ENCODE peak calls at places on chromosomes 7 and 10, in nine cellular contexts. One of them, this sample, is unnamed.

GRCh38 chr7:95104739-95105138 is 197.3 kb downstream of the PPP1R9A start:
- DNase-seq in AG04450: no peak
- DNase-seq in H9: no peak
- DNase-seq in gastrocnemius medialis: peak
- DNase-seq in caudate nucleus: no peak
- DNase-seq in SK-N-SH: no peak
- DNase-seq in endodermal cell: no peak
- DNase-seq in naive thymus-derived CD4-positive, alpha-beta T cell: no peak
- DNase-seq in astrocyte: peak
- DNase-seq in this sample: no peak

GRCh38 chr10:132471484-132471883 is 66.1 kb upstream of the INPP5A start:
- DNase-seq in AG04450: no peak
- DNase-seq in H9: no peak
- DNase-seq in gastrocnemius medialis: no peak
- DNase-seq in caudate nucleus: no peak
- DNase-seq in SK-N-SH: no peak
- DNase-seq in endodermal cell: no peak
- DNase-seq in naive thymus-derived CD4-positive, alpha-beta T cell: no peak
- DNase-seq in astrocyte: no peak
- DNase-seq in this sample: no peak

GRCh38 chr7:4882169-4882741 is 1.3 kb downstream of the RADIL start:
- DNase-seq in AG04450: no peak
- DNase-seq in H9: peak
- DNase-seq in gastrocnemius medialis: peak
- DNase-seq in caudate nucleus: no peak
- DNase-seq in SK-N-SH: peak
- DNase-seq in endodermal cell: peak
- DNase-seq in naive thymus-derived CD4-positive, alpha-beta T cell: no peak
- DNase-seq in astrocyte: peak
- DNase-seq in this sample: no peak

GRCh38 chr10:61943699-61944444 is 42.4 kb downstream of the ARID5B start:
- DNase-seq in AG04450: no peak
- DNase-seq in H9: no peak
- DNase-seq in gastrocnemius medialis: no peak
- DNase-seq in caudate nucleus: no peak
- DNase-seq in SK-N-SH: peak
- DNase-seq in endodermal cell: no peak
- DNase-seq in naive thymus-derived CD4-positive, alpha-beta T cell: peak
- DNase-seq in astrocyte: peak
- DNase-seq in this sample: no peak

GRCh38 chr10:102775201-102775972 is 31.6 kb downstream of the WBP1L start:
- DNase-seq in AG04450: no peak
- DNase-seq in H9: no peak
- DNase-seq in gastrocnemius medialis: peak
- DNase-seq in caudate nucleus: no peak
- DNase-seq in SK-N-SH: no peak
- DNase-seq in endodermal cell: no peak
- DNase-seq in naive thymus-derived CD4-positive, alpha-beta T cell: no peak
- DNase-seq in astrocyte: no peak
- DNase-seq in this sample: peak

GRCh38 chr7:22441157-22441556 is 58.8 kb downstream of the STEAP1B start:
- DNase-seq in AG04450: no peak
- DNase-seq in H9: no peak
- DNase-seq in gastrocnemius medialis: no peak
- DNase-seq in caudate nucleus: no peak
- DNase-seq in SK-N-SH: no peak
- DNase-seq in endodermal cell: no peak
- DNase-seq in naive thymus-derived CD4-positive, alpha-beta T cell: no peak
- DNase-seq in astrocyte: no peak
- DNase-seq in this sample: no peak

GRCh38 chr10:96858038-96858705 is 26.1 kb downstream of the LCOR start:
- DNase-seq in AG04450: no peak
- DNase-seq in H9: no peak
- DNase-seq in gastrocnemius medialis: no peak
- DNase-seq in caudate nucleus: no peak
- DNase-seq in SK-N-SH: no peak
- DNase-seq in endodermal cell: no peak
- DNase-seq in naive thymus-derived CD4-positive, alpha-beta T cell: no peak
- DNase-seq in astrocyte: peak
- DNase-seq in this sample: no peak

GRCh38 chr10:19847321-19847720 is 31.1 kb downstream of the PLXDC2 start:
- DNase-seq in AG04450: peak
- DNase-seq in H9: no peak
- DNase-seq in gastrocnemius medialis: no peak
- DNase-seq in caudate nucleus: no peak
- DNase-seq in SK-N-SH: no peak
- DNase-seq in endodermal cell: no peak
- DNase-seq in naive thymus-derived CD4-positive, alpha-beta T cell: no peak
- DNase-seq in astrocyte: peak
- DNase-seq in this sample: no peak

GRCh38 chr10:112950714-112951348 is 784 bp downstream of the TCF7L2 start:
- DNase-seq in AG04450: no peak
- DNase-seq in H9: no peak
- DNase-seq in gastrocnemius medialis: no peak
- DNase-seq in caudate nucleus: no peak
- DNase-seq in SK-N-SH: peak
- DNase-seq in endodermal cell: peak
- DNase-seq in naive thymus-derived CD4-positive, alpha-beta T cell: peak
- DNase-seq in astrocyte: peak
- DNase-seq in this sample: peak

GRCh38 chr10:93408788-93409187 is 73.3 kb downstream of the MYOF start:
- DNase-seq in AG04450: no peak
- DNase-seq in H9: no peak
- DNase-seq in gastrocnemius medialis: no peak
- DNase-seq in caudate nucleus: no peak
- DNase-seq in SK-N-SH: no peak
- DNase-seq in endodermal cell: no peak
- DNase-seq in naive thymus-derived CD4-positive, alpha-beta T cell: no peak
- DNase-seq in astrocyte: no peak
- DNase-seq in this sample: no peak

GRCh38 chr10:33010132-33011037 is 52.4 kb upstream of the ITGB1 start:
- DNase-seq in AG04450: peak
- DNase-seq in H9: peak
- DNase-seq in gastrocnemius medialis: no peak
- DNase-seq in caudate nucleus: no peak
- DNase-seq in SK-N-SH: peak
- DNase-seq in endodermal cell: peak
- DNase-seq in naive thymus-derived CD4-positive, alpha-beta T cell: no peak
- DNase-seq in astrocyte: peak
- DNase-seq in this sample: peak

GRCh38 chr7:151091431-151091830 is 5.2 kb downstream of the AGAP3 start:
- DNase-seq in AG04450: no peak
- DNase-seq in H9: peak
- DNase-seq in gastrocnemius medialis: no peak
- DNase-seq in caudate nucleus: no peak
- DNase-seq in SK-N-SH: no peak
- DNase-seq in endodermal cell: peak
- DNase-seq in naive thymus-derived CD4-positive, alpha-beta T cell: no peak
- DNase-seq in astrocyte: no peak
- DNase-seq in this sample: peak

DNA sequence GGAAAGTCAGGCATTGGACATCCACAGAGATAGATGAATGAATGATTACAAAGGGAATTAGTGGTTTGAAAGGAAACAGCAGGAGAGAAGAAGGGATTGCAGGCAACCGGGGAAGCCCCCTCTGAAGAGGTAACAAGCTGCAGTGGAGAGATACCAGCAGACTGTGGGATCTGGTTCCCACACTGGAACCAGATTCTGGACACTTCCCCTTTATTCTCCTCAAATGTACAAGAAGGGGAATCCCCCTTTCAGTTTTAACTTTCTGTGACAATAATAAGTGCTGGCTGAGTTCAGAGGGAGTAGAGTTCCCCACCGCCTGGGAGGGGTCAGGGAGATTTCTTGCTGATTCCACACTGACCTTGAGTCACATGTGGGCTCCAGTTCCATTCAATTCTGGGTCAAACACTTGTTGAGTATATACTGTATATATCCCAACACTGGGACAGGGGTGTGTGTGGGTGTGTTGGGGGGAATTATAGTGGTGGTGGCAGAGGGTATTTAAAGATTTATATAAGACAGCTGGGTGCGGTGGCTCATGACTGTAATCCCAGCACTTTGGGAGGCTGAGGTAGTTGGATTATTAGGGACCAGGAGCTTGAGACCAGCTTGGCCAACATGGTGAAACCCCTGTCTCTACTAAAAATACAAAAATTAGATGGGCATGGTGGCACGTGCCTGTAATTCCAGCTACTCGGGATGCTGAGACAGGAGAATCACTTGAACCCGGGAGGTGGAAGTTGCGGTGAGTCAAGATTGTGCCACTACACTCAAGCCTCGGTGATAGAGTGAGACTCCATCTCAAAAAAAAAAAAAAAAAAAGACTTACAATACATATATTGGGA is 16.5 kb upstream of the DDIT4 start:
- DNase-seq in AG04450: no peak
- DNase-seq in H9: no peak
- DNase-seq in gastrocnemius medialis: peak
- DNase-seq in caudate nucleus: no peak
- DNase-seq in SK-N-SH: no peak
- DNase-seq in endodermal cell: no peak
- DNase-seq in naive thymus-derived CD4-positive, alpha-beta T cell: no peak
- DNase-seq in astrocyte: no peak
- DNase-seq in this sample: no peak
- H3K27ac ChIP-seq in AG04450: peak
- H3K27ac ChIP-seq in H9: no peak
- H3K27ac ChIP-seq in gastrocnemius medialis: peak
- H3K27ac ChIP-seq in caudate nucleus: peak
- H3K27ac ChIP-seq in SK-N-SH: no peak
- H3K27ac ChIP-seq in endodermal cell: no peak
- H3K27ac ChIP-seq in naive thymus-derived CD4-positive, alpha-beta T cell: no peak
- H3K27ac ChIP-seq in astrocyte: no peak
- H3K27ac ChIP-seq in this sample: no peak

GRCh38 chr10:86690231-86690630 is 21.9 kb downstream of the LDB3 start:
- DNase-seq in AG04450: no peak
- DNase-seq in H9: no peak
- DNase-seq in gastrocnemius medialis: no peak
- DNase-seq in caudate nucleus: no peak
- DNase-seq in SK-N-SH: no peak
- DNase-seq in endodermal cell: no peak
- DNase-seq in naive thymus-derived CD4-positive, alpha-beta T cell: no peak
- DNase-seq in astrocyte: no peak
- DNase-seq in this sample: no peak

GRCh38 chr10:86689146-86689545 is 20.8 kb downstream of the LDB3 start:
- DNase-seq in AG04450: no peak
- DNase-seq in H9: no peak
- DNase-seq in gastrocnemius medialis: no peak
- DNase-seq in caudate nucleus: no peak
- DNase-seq in SK-N-SH: no peak
- DNase-seq in endodermal cell: no peak
- DNase-seq in naive thymus-derived CD4-positive, alpha-beta T cell: no peak
- DNase-seq in astrocyte: no peak
- DNase-seq in this sample: no peak

GRCh38 chr10:86692023-86692514 is 23.8 kb downstream of the LDB3 start:
- DNase-seq in AG04450: no peak
- DNase-seq in H9: no peak
- DNase-seq in gastrocnemius medialis: no peak
- DNase-seq in caudate nucleus: no peak
- DNase-seq in SK-N-SH: no peak
- DNase-seq in endodermal cell: no peak
- DNase-seq in naive thymus-derived CD4-positive, alpha-beta T cell: no peak
- DNase-seq in astrocyte: no peak
- DNase-seq in this sample: no peak

GRCh38 chr10:86691333-86692022 is 23.2 kb downstream of the LDB3 start:
- DNase-seq in AG04450: no peak
- DNase-seq in H9: no peak
- DNase-seq in gastrocnemius medialis: no peak
- DNase-seq in caudate nucleus: no peak
- DNase-seq in SK-N-SH: no peak
- DNase-seq in endodermal cell: no peak
- DNase-seq in naive thymus-derived CD4-positive, alpha-beta T cell: no peak
- DNase-seq in astrocyte: no peak
- DNase-seq in this sample: no peak

DNA sequence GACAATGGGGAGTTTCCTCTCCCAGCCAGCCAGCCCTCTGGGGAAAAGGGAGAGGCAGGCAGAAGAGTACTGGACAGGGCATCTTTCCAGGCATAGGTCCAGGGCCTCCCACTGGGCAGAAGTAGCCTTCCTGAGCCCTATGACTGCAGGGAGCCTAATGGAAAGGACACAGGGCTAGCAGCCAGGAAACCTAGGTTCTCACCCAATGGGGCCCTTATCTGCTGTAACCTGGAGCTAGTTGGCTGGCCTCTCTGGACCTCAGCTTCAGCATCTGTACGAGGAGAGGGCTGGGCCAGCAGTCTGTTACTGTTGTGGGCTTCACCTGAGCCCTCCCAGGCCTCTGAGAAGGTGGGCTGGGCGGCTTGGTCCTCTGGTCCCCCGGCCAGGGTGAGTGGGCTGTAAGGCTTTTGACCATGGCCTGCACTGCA is 22.4 kb downstream of the LDB3 start:
- DNase-seq in AG04450: no peak
- DNase-seq in H9: no peak
- DNase-seq in gastrocnemius medialis: no peak
- DNase-seq in caudate nucleus: no peak
- DNase-seq in SK-N-SH: no peak
- DNase-seq in endodermal cell: no peak
- DNase-seq in naive thymus-derived CD4-positive, alpha-beta T cell: no peak
- DNase-seq in astrocyte: no peak
- DNase-seq in this sample: no peak
- H3K27ac ChIP-seq in AG04450: no peak
- H3K27ac ChIP-seq in H9: no peak
- H3K27ac ChIP-seq in gastrocnemius medialis: peak
- H3K27ac ChIP-seq in caudate nucleus: no peak
- H3K27ac ChIP-seq in SK-N-SH: no peak
- H3K27ac ChIP-seq in endodermal cell: no peak
- H3K27ac ChIP-seq in naive thymus-derived CD4-positive, alpha-beta T cell: no peak
- H3K27ac ChIP-seq in astrocyte: no peak
- H3K27ac ChIP-seq in this sample: no peak

DNA sequence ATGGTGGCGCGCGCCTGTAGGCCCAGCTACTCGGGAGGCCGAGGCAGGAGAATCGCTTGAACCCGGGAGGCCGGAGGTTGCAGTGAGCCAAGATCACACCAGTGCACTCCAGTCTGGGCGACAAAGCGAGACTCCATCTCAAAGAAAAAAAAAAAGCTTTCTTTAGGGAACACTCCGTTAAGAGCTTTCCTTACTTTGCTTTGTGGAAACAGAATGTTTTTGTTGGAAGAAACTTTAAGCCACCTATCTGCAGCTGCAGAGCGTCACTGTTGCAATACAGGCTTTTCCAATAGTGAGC is 641 bp upstream of the TPK1 start:
- DNase-seq in AG04450: no peak
- DNase-seq in H9: no peak
- DNase-seq in gastrocnemius medialis: no peak
- DNase-seq in caudate nucleus: no peak
- DNase-seq in SK-N-SH: no peak
- DNase-seq in endodermal cell: no peak
- DNase-seq in naive thymus-derived CD4-positive, alpha-beta T cell: no peak
- DNase-seq in astrocyte: no peak
- DNase-seq in this sample: no peak
- H3K27ac ChIP-seq in AG04450: no peak
- H3K27ac ChIP-seq in H9: no peak
- H3K27ac ChIP-seq in gastrocnemius medialis: peak
- H3K27ac ChIP-seq in caudate nucleus: peak
- H3K27ac ChIP-seq in SK-N-SH: no peak
- H3K27ac ChIP-seq in endodermal cell: no peak
- H3K27ac ChIP-seq in naive thymus-derived CD4-positive, alpha-beta T cell: peak
- H3K27ac ChIP-seq in astrocyte: no peak
- H3K27ac ChIP-seq in this sample: peak

DNA sequence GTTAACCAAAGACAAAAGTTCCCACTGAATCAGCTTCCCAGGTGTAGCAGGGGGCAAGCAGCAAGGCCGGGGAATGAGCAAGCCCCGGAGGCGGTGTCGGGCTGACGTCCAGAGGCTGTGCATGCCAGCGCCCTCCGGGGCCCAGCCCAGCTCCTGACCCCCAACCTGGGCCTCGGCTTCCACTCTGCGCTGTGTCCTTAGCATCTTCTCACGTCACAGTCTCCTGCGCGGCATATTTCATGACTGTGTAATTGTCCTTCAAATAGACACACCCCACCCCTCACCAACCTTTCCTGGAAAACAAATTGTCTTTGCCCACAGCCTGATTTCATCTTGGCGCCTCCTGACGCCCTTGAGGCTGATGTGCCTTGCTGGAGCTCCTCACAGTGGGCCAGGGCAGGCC is 133.5 kb downstream of the RGS10 start:
- DNase-seq in AG04450: no peak
- DNase-seq in H9: no peak
- DNase-seq in gastrocnemius medialis: no peak
- DNase-seq in caudate nucleus: no peak
- DNase-seq in SK-N-SH: no peak
- DNase-seq in endodermal cell: no peak
- DNase-seq in naive thymus-derived CD4-positive, alpha-beta T cell: no peak
- DNase-seq in astrocyte: no peak
- DNase-seq in this sample: no peak
- H3K27ac ChIP-seq in AG04450: peak
- H3K27ac ChIP-seq in H9: no peak
- H3K27ac ChIP-seq in gastrocnemius medialis: peak
- H3K27ac ChIP-seq in caudate nucleus: no peak
- H3K27ac ChIP-seq in SK-N-SH: no peak
- H3K27ac ChIP-seq in endodermal cell: no peak
- H3K27ac ChIP-seq in naive thymus-derived CD4-positive, alpha-beta T cell: no peak
- H3K27ac ChIP-seq in astrocyte: no peak
- H3K27ac ChIP-seq in this sample: no peak